ENCODE peak calls at places on chromosomes 2 and 18, in four cellular contexts. Y, T, R and L are unnamed samples.

GRCh38 chr18:51211552-51211951 is 14.1 kb upstream of the MEX3C start:
- DNase-seq in R (no peak), T (no peak), Y (no peak), L (peak)

GRCh38 chr2:97724073-97724410 is 10.7 kb downstream of the ZAP70 start:
- DNase-seq in T (no peak), R (no peak), Y (no peak), L (no peak)

GRCh38 chr2:106037262-106037661 is 156.8 kb downstream of the UXS1 start:
- DNase-seq in T (no peak), R (no peak), Y (no peak), L (no peak)

GRCh38 chr18:23658296-23658695 is 4.4 kb downstream of the ANKRD29 start:
- DNase-seq in Y (no peak), R (no peak), T (peak), L (no peak)

GRCh38 chr2:231138699-231139098 is 13.9 kb upstream of the HTR2B start:
- DNase-seq in Y (no peak), T (no peak), R (no peak), L (peak)

GRCh38 chr2:239112127-239112774 is 264.4 kb downstream of the TWIST2 start:
- DNase-seq in Y (no peak), R (no peak), T (no peak), L (no peak)

GRCh38 chr2:95046371-95047112 is 21.0 kb downstream of the MAL start:
- DNase-seq in Y (no peak), R (no peak), T (no peak), L (no peak)

GRCh38 chr2:230219419-230220331 is at the start of gene SP110:
- DNase-seq in Y (peak), T (peak), R (peak), L (peak)

GRCh38 chr2:56224316-56224715 is 40.5 kb downstream of the CCDC85A start:
- DNase-seq in Y (no peak), R (no peak), T (no peak), L (no peak)

GRCh38 chr2:235668782-235669181 is 174.9 kb downstream of the AGAP1 start:
- DNase-seq in Y (no peak), T (no peak), R (no peak), L (no peak)

GRCh38 chr18:7464245-7464966 is 102.7 kb upstream of the PTPRM start:
- DNase-seq in R (no peak), Y (no peak), T (no peak), L (no peak)

GRCh38 chr18:59624384-59624760 is 72.9 kb downstream of the CCBE1 start:
- DNase-seq in T (no peak), Y (no peak), R (no peak), L (no peak)

GRCh38 chr2:135169900-135170753 is 118.0 kb downstream of the RAB3GAP1 start:
- DNase-seq in Y (no peak), T (no peak), R (no peak), L (no peak)

GRCh38 chr2:191158751-191159150 is 8.0 kb upstream of the STAT4 start:
- DNase-seq in T (no peak), R (no peak), Y (no peak), L (no peak)

GRCh38 chr18:79766308-79766707 is 31.4 kb upstream of the KCNG2 start:
- DNase-seq in T (no peak), Y (no peak), R (no peak), L (no peak)

GRCh38 chr2:109371481-109372170 is 242.1 kb downstream of the SEPTIN10 start:
- DNase-seq in R (no peak), Y (no peak), T (no peak), L (no peak)

GRCh38 chr2:42651057-42651456 is 82.6 kb downstream of the MTA3 start:
- DNase-seq in Y (no peak), T (no peak), R (no peak), L (peak)

GRCh38 chr18:44803019-44803650 is 122.4 kb downstream of the SETBP1 start:
- DNase-seq in R (peak), T (peak), Y (peak), L (peak)

GRCh38 chr18:63119647-63120046 is 199.9 kb downstream of the BCL2 start:
- DNase-seq in R (peak), T (peak), Y (no peak), L (peak)

GRCh38 chr2:54366487-54367280 is 89.4 kb upstream of the SPTBN1 start:
- DNase-seq in T (no peak), Y (no peak), R (no peak), L (peak)

GRCh38 chr2:214765180-214765579 is 44.3 kb downstream of the BARD1 start:
- DNase-seq in T (no peak), R (no peak), Y (no peak), L (no peak)

GRCh38 chr2:44136186-44136585 is 32.5 kb upstream of the PPM1B start:
- DNase-seq in R (no peak), Y (no peak), T (peak), L (peak)